ENCODE peak calls at places on chromosomes 2 and 18, in nine cellular contexts. E, B, S, W, G, U, D, Z and F are unnamed samples.

GRCh38 chr2:59196511-59196910 is 955.4 kb upstream of the FANCL start:
- DNase-seq in G (no peak), E (no peak), W (no peak), Z (no peak), D (no peak), U (peak; percentile 75), B (no peak), S (no peak), F (no peak)

GRCh38 chr2:160499865-160500264 is 6.3 kb upstream of the RBMS1 start:
- DNase-seq in S (no peak), U (no peak), D (no peak), W (no peak), B (no peak), G (no peak), E (no peak), Z (no peak), F (no peak)

GRCh38 chr2:188884051-188884450 is 90.1 kb upstream of the COL3A1 start:
- DNase-seq in W (peak; percentile 70), S (no peak), B (no peak), E (no peak), U (peak; percentile 74), G (peak; percentile 43), D (no peak), Z (peak; percentile 17), F (no peak)

GRCh38 chr2:215528555-215528954 is 92.7 kb upstream of the FN1 start:
- DNase-seq in W (peak; percentile 85), E (no peak), G (peak; percentile 98), D (no peak), U (peak; percentile 98), Z (peak; percentile 82), B (no peak), S (peak; percentile 48), F (no peak)

GRCh38 chr2:37523861-37524362 is 147.5 kb downstream of the CDC42EP3 start:
- DNase-seq in D (no peak), W (peak; percentile 80), S (peak; percentile 79), B (no peak), G (peak; percentile 92), U (peak; percentile 57), E (no peak), Z (peak; percentile 68), F (peak; percentile 81)

GRCh38 chr2:219254590-219255219 is 987 bp upstream of the TUBA4A start:
- DNase-seq in E (no peak), B (no peak), U (no peak), S (no peak), D (peak; percentile 50), G (peak; percentile 16), Z (no peak), W (no peak), F (no peak)

GRCh38 chr2:14661163-14661562 is 28.6 kb downstream of the LRATD1 start:
- DNase-seq in E (no peak), U (no peak), S (no peak), W (no peak), G (no peak), Z (no peak), D (no peak), B (no peak), F (no peak)

GRCh38 chr18:75694292-75694691 is 266.8 kb upstream of the SMIM21 start:
- DNase-seq in B (no peak), Z (no peak), W (no peak), S (no peak), E (no peak), D (no peak), U (no peak), G (no peak), F (no peak)

GRCh38 chr18:23226386-23226785 is 91.1 kb downstream of the CABLES1 start:
- DNase-seq in G (peak; percentile 78), W (no peak), D (no peak), S (no peak), B (no peak), E (no peak), U (peak; percentile 52), Z (no peak), F (no peak)

GRCh38 chr18:79507076-79507545 is 111.4 kb downstream of the NFATC1 start:
- DNase-seq in G (peak; percentile 78), U (peak; percentile 55), S (no peak), W (no peak), B (no peak), E (peak; percentile 62), Z (peak; percentile 84), D (no peak), F (no peak)

GRCh38 chr2:173680574-173680973 is 284.6 kb downstream of the SP3 start:
- DNase-seq in U (no peak), Z (no peak), D (no peak), W (no peak), B (no peak), S (no peak), E (no peak), G (peak; percentile 22), F (no peak)

GRCh38 chr2:181904022-181904632 is 12.6 kb downstream of the ITPRID2 start:
- DNase-seq in W (no peak), E (no peak), U (peak; percentile 68), S (peak; percentile 76), B (peak; percentile 51), D (no peak), Z (peak; percentile 29), G (peak; percentile 68), F (no peak)

GRCh38 chr2:85578243-85579180 is 1.1 kb downstream of the VAMP8 start:
- DNase-seq in G (no peak), W (no peak), Z (no peak), B (no peak), D (no peak), E (no peak), S (no peak), U (no peak), F (peak; percentile 75)

GRCh38 chr2:8086796-8087479 is 594.9 kb upstream of the ID2 start:
- DNase-seq in G (peak; percentile 95), W (peak; percentile 62), E (no peak), S (no peak), B (peak; percentile 29), D (no peak), U (peak; percentile 96), Z (peak; percentile 90), F (no peak)

GRCh38 chr2:71742953-71743601 is 289.7 kb downstream of the DYSF start:
- DNase-seq in E (no peak), Z (peak; percentile 87), B (peak; percentile 52), W (peak; percentile 77), U (peak; percentile 97), D (no peak), G (peak; percentile 91), S (peak; percentile 82), F (peak; percentile 54)

GRCh38 chr2:12597555-12597954 is 119.2 kb upstream of the TRIB2 start:
- DNase-seq in U (no peak), S (no peak), G (no peak), D (no peak), E (no peak), B (no peak), Z (no peak), W (no peak), F (no peak)

GRCh38 chr18:3029215-3029972 is 16.4 kb upstream of the LPIN2 start:
- DNase-seq in S (no peak), E (no peak), U (peak; percentile 18), W (no peak), D (no peak), B (no peak), G (peak; percentile 27), Z (no peak), F (no peak)

GRCh38 chr18:23237524-23238151 is 102.4 kb downstream of the CABLES1 start:
- DNase-seq in S (no peak), G (peak; percentile 62), Z (peak; percentile 56), E (no peak), B (no peak), W (no peak), D (peak; percentile 59), U (peak; percentile 73), F (peak; percentile 84)

GRCh38 chr2:230824406-230824978 is 40.2 kb upstream of the ITM2C start:
- DNase-seq in Z (peak; percentile 81), U (peak; percentile 78), W (peak; percentile 65), S (peak; percentile 91), G (peak; percentile 91), D (peak; percentile 71), E (no peak), B (peak; percentile 85), F (no peak)

GRCh38 chr18:59877366-59877765 is 22.4 kb upstream of the PMAIP1 start:
- DNase-seq in Z (peak; percentile 12), E (no peak), S (no peak), U (no peak), G (no peak), W (no peak), B (no peak), D (no peak), F (no peak)

GRCh38 chr2:3214827-3215404 is 162.7 kb downstream of the EIPR1 start:
- DNase-seq in W (no peak), D (no peak), U (no peak), E (no peak), Z (no peak), G (no peak), S (no peak), B (no peak), F (no peak)

GRCh38 chr2:45315881-45316280 is 295.2 kb downstream of the SRBD1 start:
- DNase-seq in U (peak; percentile 92), G (peak; percentile 95), E (no peak), W (peak; percentile 49), Z (peak; percentile 89), D (no peak), B (no peak), S (no peak), F (no peak)